ENCODE peak calls at places on chromosomes 12 and 14, in ten cellular contexts. One of them, this sample, is unnamed.

GRCh38 chr14:99807413-99808132 is 14.4 kb downstream of the EML1 start:
- DNase-seq in gastrocnemius medialis: no peak
- DNase-seq in OCI-LY7: no peak
- DNase-seq in lower leg skin: no peak
- DNase-seq in A549: peak
- DNase-seq in cardiac fibroblast: peak
- DNase-seq in stomach: no peak
- DNase-seq in CD8-positive, alpha-beta T cell: no peak
- DNase-seq in IMR-90: no peak
- DNase-seq in AG04450: no peak
- DNase-seq in this sample: no peak

GRCh38 chr14:33271891-33272290 is 333.2 kb downstream of the NPAS3 start:
- DNase-seq in A549: no peak
- DNase-seq in stomach: no peak
- DNase-seq in OCI-LY7: no peak
- DNase-seq in IMR-90: no peak
- DNase-seq in cardiac fibroblast: no peak
- DNase-seq in gastrocnemius medialis: no peak
- DNase-seq in CD8-positive, alpha-beta T cell: no peak
- DNase-seq in lower leg skin: no peak
- DNase-seq in AG04450: no peak
- DNase-seq in this sample: no peak

GRCh38 chr14:71466942-71467341 is 465.3 kb upstream of the RGS6 start:
- DNase-seq in A549: no peak
- DNase-seq in stomach: no peak
- DNase-seq in cardiac fibroblast: no peak
- DNase-seq in gastrocnemius medialis: no peak
- DNase-seq in lower leg skin: no peak
- DNase-seq in IMR-90: no peak
- DNase-seq in OCI-LY7: no peak
- DNase-seq in AG04450: no peak
- DNase-seq in CD8-positive, alpha-beta T cell: no peak
- DNase-seq in this sample: no peak

GRCh38 chr12:119008691-119009221 is 27.4 kb downstream of the SRRM4 start:
- DNase-seq in gastrocnemius medialis: no peak
- DNase-seq in CD8-positive, alpha-beta T cell: no peak
- DNase-seq in IMR-90: no peak
- DNase-seq in stomach: peak
- DNase-seq in cardiac fibroblast: no peak
- DNase-seq in A549: no peak
- DNase-seq in lower leg skin: no peak
- DNase-seq in AG04450: no peak
- DNase-seq in OCI-LY7: no peak
- DNase-seq in this sample: no peak

GRCh38 chr12:59677857-59678256 is 82.0 kb downstream of the SLC16A7 start:
- DNase-seq in cardiac fibroblast: no peak
- DNase-seq in CD8-positive, alpha-beta T cell: no peak
- DNase-seq in OCI-LY7: no peak
- DNase-seq in AG04450: no peak
- DNase-seq in gastrocnemius medialis: no peak
- DNase-seq in IMR-90: no peak
- DNase-seq in A549: no peak
- DNase-seq in stomach: peak
- DNase-seq in lower leg skin: no peak
- DNase-seq in this sample: no peak

GRCh38 chr12:95304673-95305198 is 87.1 kb downstream of the VEZT start:
- DNase-seq in IMR-90: peak
- DNase-seq in OCI-LY7: no peak
- DNase-seq in lower leg skin: no peak
- DNase-seq in gastrocnemius medialis: no peak
- DNase-seq in stomach: no peak
- DNase-seq in CD8-positive, alpha-beta T cell: no peak
- DNase-seq in cardiac fibroblast: peak
- DNase-seq in A549: no peak
- DNase-seq in AG04450: no peak
- DNase-seq in this sample: no peak

GRCh38 chr12:98736352-98737326 is 91.5 kb downstream of the APAF1 start:
- DNase-seq in A549: peak
- DNase-seq in AG04450: no peak
- DNase-seq in OCI-LY7: no peak
- DNase-seq in CD8-positive, alpha-beta T cell: no peak
- DNase-seq in stomach: no peak
- DNase-seq in gastrocnemius medialis: no peak
- DNase-seq in lower leg skin: no peak
- DNase-seq in IMR-90: peak
- DNase-seq in cardiac fibroblast: no peak
- DNase-seq in this sample: no peak

GRCh38 chr12:52010152-52010622 is 3.4 kb downstream of the TAMALIN start:
- DNase-seq in A549: no peak
- DNase-seq in CD8-positive, alpha-beta T cell: no peak
- DNase-seq in IMR-90: peak
- DNase-seq in OCI-LY7: no peak
- DNase-seq in stomach: peak
- DNase-seq in lower leg skin: peak
- DNase-seq in gastrocnemius medialis: peak
- DNase-seq in AG04450: peak
- DNase-seq in cardiac fibroblast: peak
- DNase-seq in this sample: no peak

GRCh38 chr12:97127061-97127460 is 220.0 kb downstream of the NEDD1 start:
- DNase-seq in cardiac fibroblast: no peak
- DNase-seq in lower leg skin: no peak
- DNase-seq in gastrocnemius medialis: no peak
- DNase-seq in CD8-positive, alpha-beta T cell: no peak
- DNase-seq in IMR-90: no peak
- DNase-seq in AG04450: no peak
- DNase-seq in stomach: no peak
- DNase-seq in A549: no peak
- DNase-seq in OCI-LY7: no peak
- DNase-seq in this sample: no peak
- H3K4me3 ChIP-seq in cardiac fibroblast: no peak
- H3K4me3 ChIP-seq in lower leg skin: no peak
- H3K4me3 ChIP-seq in gastrocnemius medialis: no peak
- H3K4me3 ChIP-seq in CD8-positive, alpha-beta T cell: no peak
- H3K4me3 ChIP-seq in IMR-90: no peak
- H3K4me3 ChIP-seq in AG04450: no peak
- H3K4me3 ChIP-seq in stomach: no peak
- H3K4me3 ChIP-seq in A549: no peak
- H3K4me3 ChIP-seq in OCI-LY7: no peak
- H3K4me3 ChIP-seq in this sample: no peak

GRCh38 chr14:86055512-86055911 is 525.6 kb downstream of the FLRT2 start:
- DNase-seq in cardiac fibroblast: peak
- DNase-seq in gastrocnemius medialis: no peak
- DNase-seq in lower leg skin: no peak
- DNase-seq in CD8-positive, alpha-beta T cell: no peak
- DNase-seq in IMR-90: peak
- DNase-seq in AG04450: no peak
- DNase-seq in A549: peak
- DNase-seq in OCI-LY7: peak
- DNase-seq in stomach: no peak
- DNase-seq in this sample: no peak
- TF ChIP-seq CTCF in cardiac fibroblast: no peak
- TF ChIP-seq CTCF in gastrocnemius medialis: no peak
- TF ChIP-seq CTCF in lower leg skin: no peak
- TF ChIP-seq CTCF in CD8-positive, alpha-beta T cell: no peak
- TF ChIP-seq CTCF in IMR-90: peak
- TF ChIP-seq CTCF in AG04450: peak
- TF ChIP-seq CTCF in A549: no peak
- TF ChIP-seq CTCF in OCI-LY7: peak
- TF ChIP-seq CTCF in stomach: no peak
- TF ChIP-seq CTCF in this sample: no peak

DNA sequence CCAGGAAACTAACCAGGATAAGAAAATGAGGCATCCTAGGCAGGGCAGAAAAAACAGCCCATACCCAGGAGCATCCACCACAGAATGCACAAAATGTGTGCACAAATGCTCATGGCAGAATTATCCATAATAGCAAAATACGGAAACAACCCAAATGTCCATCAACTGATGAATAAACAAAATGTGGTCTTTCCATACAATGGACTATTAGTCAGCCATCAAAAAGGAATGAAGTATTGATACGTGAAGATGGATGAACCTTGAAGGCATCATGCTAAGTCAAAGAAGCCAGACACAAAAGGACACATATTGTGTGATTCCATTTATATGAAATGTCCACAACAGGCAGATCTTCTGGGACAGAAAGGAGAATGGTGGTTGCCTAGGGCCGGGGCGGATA is 19.1 kb downstream of the HRK start:
- DNase-seq in cardiac fibroblast: no peak
- DNase-seq in A549: no peak
- DNase-seq in stomach: no peak
- DNase-seq in IMR-90: no peak
- DNase-seq in AG04450: no peak
- DNase-seq in OCI-LY7: no peak
- DNase-seq in gastrocnemius medialis: no peak
- DNase-seq in lower leg skin: no peak
- DNase-seq in CD8-positive, alpha-beta T cell: no peak
- DNase-seq in this sample: no peak
- H3K4me3 ChIP-seq in cardiac fibroblast: no peak
- H3K4me3 ChIP-seq in A549: no peak
- H3K4me3 ChIP-seq in stomach: no peak
- H3K4me3 ChIP-seq in IMR-90: no peak
- H3K4me3 ChIP-seq in AG04450: no peak
- H3K4me3 ChIP-seq in OCI-LY7: peak
- H3K4me3 ChIP-seq in gastrocnemius medialis: no peak
- H3K4me3 ChIP-seq in lower leg skin: no peak
- H3K4me3 ChIP-seq in CD8-positive, alpha-beta T cell: no peak
- H3K4me3 ChIP-seq in this sample: no peak

DNA sequence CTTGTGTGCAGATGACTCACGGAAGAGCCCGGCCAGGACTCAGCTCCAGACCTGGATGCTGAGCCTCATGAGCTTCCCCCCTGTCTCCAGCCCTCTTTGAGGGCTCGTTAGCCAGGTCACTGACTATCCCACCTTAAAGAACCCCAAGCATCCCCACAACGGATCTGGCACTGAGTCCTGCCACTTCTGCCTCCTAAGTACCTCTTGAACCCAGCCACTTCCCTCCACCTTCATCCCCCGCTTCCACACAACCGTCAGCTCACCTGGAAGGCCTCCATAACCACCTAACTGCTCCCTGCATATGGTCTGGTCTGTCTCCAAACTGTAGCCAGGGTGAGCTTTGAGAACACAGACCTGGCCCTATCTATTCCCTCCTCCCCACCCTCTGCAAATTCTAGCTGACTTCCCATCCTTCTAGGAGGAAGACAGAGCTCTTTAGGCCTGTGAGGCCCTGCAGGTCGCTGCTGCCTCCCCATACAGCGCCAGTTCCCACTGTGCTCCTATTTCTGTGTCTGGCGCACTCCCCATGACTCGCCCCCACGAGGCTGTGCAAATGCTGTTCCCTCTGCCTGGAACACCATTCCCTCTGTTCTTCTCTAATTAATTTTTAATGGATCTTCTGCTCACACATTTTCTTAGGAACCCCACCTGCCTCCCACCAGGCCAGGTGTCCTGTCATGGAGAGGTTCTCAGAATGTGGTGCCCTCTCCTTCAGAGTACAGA is 2.9 kb upstream of the HSP90AA1 start:
- DNase-seq in gastrocnemius medialis: no peak
- DNase-seq in AG04450: no peak
- DNase-seq in A549: no peak
- DNase-seq in CD8-positive, alpha-beta T cell: no peak
- DNase-seq in stomach: no peak
- DNase-seq in cardiac fibroblast: no peak
- DNase-seq in OCI-LY7: no peak
- DNase-seq in IMR-90: no peak
- DNase-seq in lower leg skin: no peak
- DNase-seq in this sample: no peak
- TF ChIP-seq CTCF in gastrocnemius medialis: no peak
- TF ChIP-seq CTCF in AG04450: no peak
- TF ChIP-seq CTCF in A549: no peak
- TF ChIP-seq CTCF in CD8-positive, alpha-beta T cell: no peak
- TF ChIP-seq CTCF in stomach: no peak
- TF ChIP-seq CTCF in cardiac fibroblast: no peak
- TF ChIP-seq CTCF in OCI-LY7: no peak
- TF ChIP-seq CTCF in IMR-90: no peak
- TF ChIP-seq CTCF in lower leg skin: no peak
- TF ChIP-seq CTCF in this sample: no peak

GRCh38 chr12:125187148-125187733 is 122.0 kb downstream of the AACS start:
- DNase-seq in IMR-90: no peak
- DNase-seq in lower leg skin: no peak
- DNase-seq in gastrocnemius medialis: no peak
- DNase-seq in A549: no peak
- DNase-seq in stomach: no peak
- DNase-seq in cardiac fibroblast: no peak
- DNase-seq in CD8-positive, alpha-beta T cell: no peak
- DNase-seq in OCI-LY7: no peak
- DNase-seq in AG04450: no peak
- DNase-seq in this sample: no peak
- H3K4me3 ChIP-seq in IMR-90: no peak
- H3K4me3 ChIP-seq in lower leg skin: no peak
- H3K4me3 ChIP-seq in gastrocnemius medialis: peak
- H3K4me3 ChIP-seq in A549: peak
- H3K4me3 ChIP-seq in stomach: peak
- H3K4me3 ChIP-seq in cardiac fibroblast: peak
- H3K4me3 ChIP-seq in CD8-positive, alpha-beta T cell: no peak
- H3K4me3 ChIP-seq in OCI-LY7: peak
- H3K4me3 ChIP-seq in AG04450: peak
- H3K4me3 ChIP-seq in this sample: peak

This sample was measured in BJ.